ENCODE peak calls at places on chromosomes 4 and X, in five cellular contexts. G, Q, Z, O and V are unnamed samples. For H3K36me3, the result is how much of the 10 kb centered on the place peaks cover.

GRCh38 chrX:114611018-114611619 is 27.2 kb downstream of the HTR2C start:
- DNase-seq in G (peak), Q (no peak), Z (no peak), O (no peak), V (peak)

GRCh38 chr4:20681263-20681662 is 19.0 kb upstream of the PACRGL start:
- DNase-seq in G (no peak), Q (peak), Z (no peak), O (no peak), V (no peak)

GRCh38 chr4:54100607-54101189 is 735 bp downstream of the GSX2 start:
- DNase-seq in G (no peak), Q (no peak), Z (no peak), O (no peak), V (no peak)

GRCh38 chr4:11748169-11748872 is 319.6 kb upstream of the HS3ST1 start:
- DNase-seq in G (peak), Q (no peak), Z (no peak), O (no peak), V (no peak)

GRCh38 chrX:7120578-7121219 is 26.8 kb upstream of the STS start:
- DNase-seq in G (peak), Q (no peak), Z (no peak), O (no peak), V (peak)

GRCh38 chr4:110621328-110621812 is 1.5 kb downstream of the PITX2 start:
- DNase-seq in G (no peak), Q (no peak), Z (no peak), O (no peak), V (no peak)

GRCh38 chrX:1657367-1658082 is 42.7 kb downstream of the ASMT start:
- DNase-seq in G (peak), Q (no peak), Z (peak), O (peak), V (no peak)

GRCh38 chr4:111628437-111628836 is 516.8 kb upstream of the FAM241A start:
- DNase-seq in G (peak), Q (no peak), Z (no peak), O (no peak), V (no peak)

GRCh38 chr4:154622598-154622997 is 10.1 kb upstream of the FGG start:
- DNase-seq in G (peak), Q (no peak), Z (no peak), O (no peak), V (peak)

GRCh38 chr4:151426513-151426912 is 17.5 kb downstream of the FHIP1A start:
- DNase-seq in G (no peak), Q (no peak), Z (no peak), O (no peak), V (peak)

GRCh38 chrX:153926863-153927685 is 1.0 kb upstream of the ARHGAP4 start:
- DNase-seq in G (peak), Q (peak), Z (no peak), O (peak), V (no peak)

GRCh38 chrX:48003367-48003757 is 427 bp downstream of the ZNF182 start:
- DNase-seq in G (no peak), Q (no peak), Z (no peak), O (no peak), V (no peak)

GRCh38 chr4:99024481-99025275 is 29.2 kb downstream of the METAP1 start:
- DNase-seq in G (no peak), Q (no peak), Z (no peak), O (no peak), V (peak)

GRCh38 chr4:73828945-73829344 is 7.5 kb upstream of the CXCL6 start:
- DNase-seq in G (peak), Q (no peak), Z (no peak), O (no peak), V (no peak)

GRCh38 chr4:37825943-37826281 is 574 bp upstream of the PGM2 start:
- DNase-seq in G (no peak), Q (no peak), Z (no peak), O (no peak), V (no peak)

GRCh38 chr4:178632415-178632814 is 1190.2 kb upstream of the AGA start:
- DNase-seq in G (peak), Q (no peak), Z (no peak), O (no peak), V (no peak)

GRCh38 chrX:153673398-153674218 is at the start of gene PNCK:
- DNase-seq in G (no peak), Q (peak), Z (no peak), O (no peak), V (no peak)

GRCh38 chr4:85420831-85421230 is 54.1 kb upstream of the ARHGAP24 start:
- DNase-seq in G (no peak), Q (no peak), Z (no peak), O (no peak), V (no peak)

GRCh38 chr4:8200302-8200975 is 1.3 kb downstream of the SH3TC1 start:
- DNase-seq in G (no peak), Q (peak), Z (no peak), O (peak), V (peak)

GRCh38 chrX:15468036-15468435 is 25.1 kb downstream of the PIR start:
- DNase-seq in G (peak), Q (no peak), Z (no peak), O (no peak), V (peak)

GRCh38 chr4:17366496-17366895 is 145.4 kb downstream of the QDPR start:
- DNase-seq in G (peak), Q (no peak), Z (no peak), O (no peak), V (no peak)

GRCh38 chrX:131633285-131633917 is 89.5 kb downstream of the OR13H1 start:
- DNase-seq in G (peak), Q (peak), Z (peak), O (peak), V (peak)

GRCh38 chrX:100643943-100644587 is at the start of gene SRPX2:
- DNase-seq in G (peak), Q (peak), Z (peak), O (no peak), V (no peak)

GRCh38 chrX:93422693-93423092 is 250.7 kb downstream of the NAP1L3 start:
- DNase-seq in G (no peak), Q (no peak), Z (no peak), O (no peak), V (no peak)

GRCh38 chr4:32909722-32910121 is 2189.6 kb downstream of the PCDH7 start:
- DNase-seq in G (no peak), Q (no peak), Z (no peak), O (no peak), V (no peak)

GRCh38 chrX:104913348-104913747 is 307.1 kb downstream of the TEX13A start:
- DNase-seq in G (peak), Q (no peak), Z (no peak), O (no peak), V (no peak)

GRCh38 chr4:5707366-5708133 is 809 bp downstream of the EVC2 start:
- DNase-seq in G (no peak), Q (no peak), Z (no peak), O (no peak), V (no peak)

GRCh38 chr4:141684785-141685184 is 48.4 kb downstream of the IL15 start:
- DNase-seq in G (peak), Q (no peak), Z (no peak), O (no peak), V (no peak)

GRCh38 chr4:173528378-173529321 is 1.4 kb downstream of the HAND2 start:
- DNase-seq in G (no peak), Q (peak), Z (peak), O (no peak), V (no peak)

GRCh38 chr4:99467908-99468307 is 32.8 kb upstream of the ADH7 start:
- DNase-seq in G (no peak), Q (no peak), Z (no peak), O (no peak), V (no peak)

GRCh38 chrX:44897539-44897938 is 24.6 kb downstream of the KDM6A start:
- DNase-seq in G (no peak), Q (no peak), Z (no peak), O (no peak), V (no peak)

DNA sequence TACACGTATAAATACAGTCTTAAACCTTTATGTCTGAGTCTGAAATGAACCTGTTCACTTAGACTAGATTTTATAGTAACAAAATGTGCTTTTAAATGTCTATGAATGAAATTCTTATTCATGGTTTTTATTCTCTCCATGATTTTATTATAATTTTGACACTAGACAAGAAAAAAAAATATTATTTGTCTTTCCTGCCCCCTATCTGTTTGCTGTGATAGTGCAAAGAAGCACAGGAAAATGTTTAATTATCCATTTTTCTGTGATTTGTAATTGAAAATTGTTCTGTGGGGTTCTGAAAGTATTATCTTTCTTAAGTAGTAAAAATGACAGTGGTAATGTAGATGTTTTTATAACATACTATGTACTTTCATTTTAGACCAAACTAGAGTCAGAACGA is 52.0 kb downstream of the INTS6L start:
- DNase-seq in G (no peak), Q (no peak), Z (no peak), O (no peak), V (no peak)
- TF ChIP-seq CTCF in G (peak), Q (no peak), Z (peak), O (peak), V (peak)

GRCh38 chr4:159370316-159370715 is 267.4 kb downstream of the RAPGEF2 start:
- DNase-seq in G (no peak), Q (no peak), Z (no peak), O (no peak), V (no peak)

GRCh38 chr4:159369256-159369655 is 266.4 kb downstream of the RAPGEF2 start:
- DNase-seq in G (no peak), Q (no peak), Z (no peak), O (no peak), V (no peak)

GRCh38 chr4:159367421-159368105 is 264.7 kb downstream of the RAPGEF2 start:
- DNase-seq in G (no peak), Q (no peak), Z (no peak), O (no peak), V (no peak)

GRCh38 chr4:159368320-159368719 is 265.4 kb downstream of the RAPGEF2 start:
- DNase-seq in G (no peak), Q (no peak), Z (no peak), O (no peak), V (no peak)

GRCh38 chr4:159366966-159367365 is 264.1 kb downstream of the RAPGEF2 start:
- DNase-seq in G (peak), Q (no peak), Z (no peak), O (no peak), V (no peak)
- H3K4me3 ChIP-seq in G (no peak), Q (no peak), Z (no peak), O (no peak), V (no peak)

GRCh38 chr4:119493419-119493818 is 135.2 kb downstream of the PDE5A start:
- DNase-seq in G (no peak), Q (no peak), Z (no peak), O (no peak), V (no peak)

GRCh38 chr4:119501740-119502139 is 126.9 kb downstream of the PDE5A start:
- DNase-seq in G (no peak), Q (no peak), Z (no peak), O (no peak), V (no peak)

GRCh38 chr4:119498520-119498919 is 130.1 kb downstream of the PDE5A start:
- DNase-seq in G (no peak), Q (peak), Z (peak), O (no peak), V (no peak)
- H3K36me3 ChIP-seq in G (under half), Q (under half), Z (under half), O (under half), V (under half)

DNA sequence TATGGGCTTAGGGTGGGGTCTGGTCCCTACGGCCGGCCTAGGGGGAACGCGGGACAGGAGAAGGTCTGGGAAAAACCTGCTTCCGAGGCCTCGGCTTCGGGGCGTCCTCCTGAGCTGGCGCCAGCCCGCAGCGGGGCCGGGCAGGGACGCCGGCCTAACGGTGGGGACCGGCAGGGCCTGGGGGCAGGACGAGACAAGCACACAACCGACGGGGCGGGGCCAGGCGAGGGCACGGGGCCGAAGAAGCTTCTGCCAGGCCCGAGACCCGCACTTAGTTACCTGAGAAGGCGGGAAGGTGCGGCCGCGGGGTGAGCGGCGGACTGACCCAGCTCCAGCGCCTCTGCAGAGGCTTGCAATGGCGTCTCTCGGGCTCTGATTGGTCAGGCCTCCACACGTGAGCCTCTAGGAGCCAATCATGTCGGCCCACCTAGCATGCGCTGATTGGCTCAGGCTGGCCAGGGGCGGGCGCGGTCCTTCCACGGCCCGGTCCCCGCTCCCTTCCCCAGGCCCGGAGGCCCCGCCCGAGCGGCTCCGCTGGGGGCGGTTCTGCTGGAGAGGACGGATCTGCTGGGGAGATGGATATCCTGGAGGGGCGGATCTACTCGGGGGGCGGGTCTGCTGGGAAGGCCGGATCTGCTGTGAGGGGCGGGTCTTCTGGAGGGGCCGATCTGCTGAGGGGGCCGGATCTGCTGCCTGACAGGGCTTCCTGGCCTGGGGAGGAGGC is 44.3 kb downstream of the CPLX1 start:
- DNase-seq in G (peak), Q (peak), Z (peak), O (peak), V (peak)
- TF ChIP-seq CTCF in G (no peak), Q (no peak), Z (peak), O (no peak), V (no peak)

GRCh38 chr4:3286335-3287175 is 6.3 kb upstream of the RGS12 start:
- DNase-seq in G (no peak), Q (no peak), Z (no peak), O (no peak), V (no peak)
- H3K4me3 ChIP-seq in G (no peak), Q (no peak), Z (no peak), O (no peak), V (no peak)

DNA sequence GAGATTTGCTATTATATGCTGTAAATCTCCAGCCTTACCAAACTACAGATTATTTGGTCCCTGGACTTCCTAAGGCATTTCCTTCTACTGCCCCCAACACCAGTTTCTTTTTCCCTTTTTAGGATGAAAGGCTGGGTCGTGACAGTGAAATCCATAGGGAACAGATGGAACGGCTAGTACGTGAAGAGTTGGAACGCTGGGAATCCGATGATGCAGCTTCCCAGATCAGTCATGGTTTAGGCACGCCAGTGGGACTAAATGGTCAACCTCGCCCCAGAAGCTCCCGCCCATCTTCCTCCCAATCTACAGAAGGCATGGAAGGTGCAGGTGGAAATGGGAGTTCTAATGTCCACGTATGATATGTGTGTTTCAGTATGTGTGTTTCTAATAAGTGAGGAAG is 67.9 kb downstream of the PKD2 start:
- DNase-seq in G (no peak), Q (no peak), Z (no peak), O (no peak), V (no peak)
- H3K36me3 ChIP-seq in G (under half), Q (under half), Z (under half), O (under half), V (under half)

GRCh38 chr4:181582595-181582994 is 660.6 kb upstream of the TENM3 start:
- DNase-seq in G (no peak), Q (no peak), Z (no peak), O (no peak), V (no peak)
- TF ChIP-seq CTCF in G (no peak), Q (no peak), Z (no peak), O (no peak), V (no peak)

DNA sequence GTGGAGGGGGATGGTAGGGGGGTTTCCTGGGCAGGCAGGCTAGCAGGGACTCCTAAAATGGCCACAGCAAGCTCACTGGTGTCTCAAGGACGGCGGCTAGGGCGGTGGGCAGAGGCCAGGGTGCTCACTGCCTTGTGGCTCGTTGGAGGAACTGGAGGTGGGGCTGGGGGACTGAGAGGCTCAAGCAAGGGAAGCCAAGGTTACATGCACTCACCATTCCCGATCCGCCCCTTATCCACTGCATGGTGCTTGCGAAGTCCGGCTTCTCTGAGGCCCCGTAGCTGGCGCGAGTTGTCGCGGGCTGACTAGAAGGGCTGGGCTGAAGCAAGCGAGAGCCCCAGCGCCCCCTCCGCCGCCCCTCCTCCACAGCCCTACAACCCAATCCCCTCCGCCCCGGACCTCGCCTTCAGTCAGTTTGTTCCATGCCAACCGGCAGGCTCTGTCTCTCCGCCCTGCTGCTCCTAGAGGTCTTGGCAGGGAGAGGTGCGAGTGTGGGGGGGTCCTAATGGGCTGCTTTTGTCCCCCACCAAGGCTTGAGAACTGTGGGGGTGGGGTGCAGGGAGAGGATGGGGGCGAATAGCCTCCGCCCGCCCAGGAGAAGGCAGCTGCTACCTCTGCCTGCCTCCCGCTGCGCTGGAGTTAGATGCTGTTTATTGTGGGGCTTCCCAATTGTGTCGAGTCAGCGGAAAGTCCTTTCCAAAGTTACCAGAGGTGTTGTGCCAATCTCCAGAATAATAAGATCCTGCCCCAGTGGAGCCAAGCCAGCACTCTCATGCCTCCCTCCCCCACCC is at the start of gene ARHGEF9:
- DNase-seq in G (peak), Q (peak), Z (peak), O (no peak), V (no peak)
- H3K4me3 ChIP-seq in G (peak), Q (peak), Z (peak), O (peak), V (peak)

GRCh38 chr4:183200453-183200852 is 101.4 kb downstream of the WWC2 start:
- DNase-seq in G (peak), Q (no peak), Z (peak), O (no peak), V (no peak)
- H3K36me3 ChIP-seq in G (under half), Q (under half), Z (under half), O (under half), V (under half)

DNA sequence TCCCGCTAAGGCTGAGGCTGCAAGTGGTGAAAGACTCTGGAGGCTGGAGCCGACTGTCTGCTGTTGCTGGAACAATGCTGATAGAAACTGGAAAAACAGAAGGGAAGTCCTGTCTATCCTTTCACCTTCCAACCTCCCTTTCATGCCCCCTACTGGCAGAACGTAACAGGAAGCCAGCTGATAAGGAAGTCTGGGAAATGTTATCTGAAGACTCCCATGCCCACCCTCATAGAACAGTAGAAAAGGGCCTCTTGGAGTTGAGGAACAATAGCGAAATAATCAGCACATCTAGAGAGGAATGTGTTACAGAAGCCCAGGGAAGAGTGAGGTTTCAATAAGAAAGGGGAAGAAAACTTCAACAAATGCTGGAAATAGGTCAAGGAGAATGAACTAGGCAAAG is 117.1 kb upstream of the DKK2 start:
- DNase-seq in G (no peak), Q (no peak), Z (no peak), O (no peak), V (no peak)
- TF ChIP-seq CTCF in G (peak), Q (no peak), Z (no peak), O (no peak), V (no peak)